ENCODE peak calls at places on chromosome 17, in four cellular contexts. One of them, this sample, is unnamed.

GRCh38 chr17:35022536-35023063 is 40.9 kb downstream of the RFFL start:
- DNase-seq in NCI-H1092: peak
- DNase-seq in nephron progenitor cell: no peak
- DNase-seq in glutamatergic neuron: no peak
- DNase-seq in this sample: peak

GRCh38 chr17:3738562-3739295 is 15.0 kb downstream of the HASPIN start:
- DNase-seq in NCI-H1092: no peak
- DNase-seq in nephron progenitor cell: peak
- DNase-seq in glutamatergic neuron: no peak
- DNase-seq in this sample: no peak

GRCh38 chr17:78808106-78808635 is 26.1 kb upstream of the CYTH1 start:
- DNase-seq in NCI-H1092: no peak
- DNase-seq in nephron progenitor cell: no peak
- DNase-seq in glutamatergic neuron: no peak
- DNase-seq in this sample: no peak

GRCh38 chr17:68433911-68434503 is 23.3 kb downstream of the WIPI1 start:
- DNase-seq in NCI-H1092: no peak
- DNase-seq in nephron progenitor cell: no peak
- DNase-seq in glutamatergic neuron: no peak
- DNase-seq in this sample: no peak

GRCh38 chr17:60139438-60140285 is 10.1 kb upstream of the CA4 start:
- DNase-seq in NCI-H1092: no peak
- DNase-seq in nephron progenitor cell: peak
- DNase-seq in glutamatergic neuron: peak
- DNase-seq in this sample: no peak

GRCh38 chr17:49548506-49549310 is 27.0 kb upstream of the NXPH3 start:
- DNase-seq in NCI-H1092: no peak
- DNase-seq in nephron progenitor cell: no peak
- DNase-seq in glutamatergic neuron: peak
- DNase-seq in this sample: no peak

GRCh38 chr17:76155988-76156661 is 15.1 kb upstream of the FOXJ1 start:
- DNase-seq in NCI-H1092: no peak
- DNase-seq in nephron progenitor cell: no peak
- DNase-seq in glutamatergic neuron: no peak
- DNase-seq in this sample: peak

GRCh38 chr17:74452027-74452840 is 14.2 kb upstream of the CD300A start:
- DNase-seq in NCI-H1092: peak
- DNase-seq in nephron progenitor cell: no peak
- DNase-seq in glutamatergic neuron: peak
- DNase-seq in this sample: no peak

GRCh38 chr17:38605230-38605851 is 411 bp downstream of the SRCIN1 start:
- DNase-seq in NCI-H1092: no peak
- DNase-seq in nephron progenitor cell: no peak
- DNase-seq in glutamatergic neuron: no peak
- DNase-seq in this sample: no peak

GRCh38 chr17:32802306-32802705 is 74.6 kb downstream of the MYO1D start:
- DNase-seq in NCI-H1092: no peak
- DNase-seq in nephron progenitor cell: no peak
- DNase-seq in glutamatergic neuron: no peak
- DNase-seq in this sample: no peak

GRCh38 chr17:79935197-79935844 is 96.1 kb upstream of the CBX4 start:
- DNase-seq in NCI-H1092: no peak
- DNase-seq in nephron progenitor cell: no peak
- DNase-seq in glutamatergic neuron: no peak
- DNase-seq in this sample: no peak

GRCh38 chr17:67456889-67457288 is 79.8 kb downstream of the PITPNC1 start:
- DNase-seq in NCI-H1092: no peak
- DNase-seq in nephron progenitor cell: no peak
- DNase-seq in glutamatergic neuron: no peak
- DNase-seq in this sample: no peak

GRCh38 chr17:80175411-80175810 is 5.6 kb downstream of the CARD14 start:
- DNase-seq in NCI-H1092: no peak
- DNase-seq in nephron progenitor cell: no peak
- DNase-seq in glutamatergic neuron: no peak
- DNase-seq in this sample: no peak

GRCh38 chr17:40366861-40367518 is 2.5 kb upstream of the GJD3 start:
- DNase-seq in NCI-H1092: no peak
- DNase-seq in nephron progenitor cell: no peak
- DNase-seq in glutamatergic neuron: no peak
- DNase-seq in this sample: no peak

GRCh38 chr17:80475949-80476876 is at the start of gene NPTX1:
- DNase-seq in NCI-H1092: peak
- DNase-seq in nephron progenitor cell: peak
- DNase-seq in glutamatergic neuron: peak
- DNase-seq in this sample: peak

GRCh38 chr17:64326420-64327054 is 63.5 kb upstream of the TEX2 start:
- DNase-seq in NCI-H1092: no peak
- DNase-seq in nephron progenitor cell: no peak
- DNase-seq in glutamatergic neuron: no peak
- DNase-seq in this sample: no peak

GRCh38 chr17:12431188-12431587 is 234.5 kb upstream of the MYOCD start:
- DNase-seq in NCI-H1092: no peak
- DNase-seq in nephron progenitor cell: no peak
- DNase-seq in glutamatergic neuron: no peak
- DNase-seq in this sample: no peak

GRCh38 chr17:78343433-78344201 is 16.3 kb downstream of the SOCS3 start:
- DNase-seq in NCI-H1092: no peak
- DNase-seq in nephron progenitor cell: no peak
- DNase-seq in glutamatergic neuron: no peak
- DNase-seq in this sample: no peak

GRCh38 chr17:7555320-7555948 is 3.1 kb upstream of the TNFSF13 start:
- DNase-seq in NCI-H1092: no peak
- DNase-seq in nephron progenitor cell: no peak
- DNase-seq in glutamatergic neuron: no peak
- DNase-seq in this sample: no peak

GRCh38 chr17:15112881-15113617 is 152.1 kb downstream of the PMP22 start:
- DNase-seq in NCI-H1092: no peak
- DNase-seq in nephron progenitor cell: no peak
- DNase-seq in glutamatergic neuron: no peak
- DNase-seq in this sample: no peak

GRCh38 chr17:66691644-66692500 is 143.0 kb upstream of the CACNG5 start:
- DNase-seq in NCI-H1092: no peak
- DNase-seq in nephron progenitor cell: no peak
- DNase-seq in glutamatergic neuron: no peak
- DNase-seq in this sample: peak